ENCODE peak calls at places on chromosomes 7 and 10, in five cellular contexts. I, K, C, G and F are unnamed samples.

GRCh38 chr10:71344154-71344915 is 25.3 kb downstream of the SLC29A3 start:
- DNase-seq in I (no peak), K (no peak), C (no peak), G (no peak), F (no peak)

GRCh38 chr7:153522261-153522660 is 529.9 kb upstream of the DPP6 start:
- DNase-seq in I (no peak), K (no peak), C (no peak), G (no peak), F (no peak)

GRCh38 chr7:19069842-19070241 is 47.6 kb downstream of the TWIST1 start:
- DNase-seq in I (no peak), K (no peak), C (no peak), G (no peak), F (peak; percentile 29)

GRCh38 chr7:32532086-32532485 is 36.8 kb downstream of the AVL9 start:
- DNase-seq in I (no peak), K (no peak), C (no peak), G (no peak), F (no peak)

GRCh38 chr7:100865372-100865911 is 1.7 kb upstream of the TRIP6 start:
- DNase-seq in I (no peak), K (no peak), C (no peak), G (no peak), F (peak; percentile 99)

GRCh38 chr7:4879401-4880081 is 4.0 kb downstream of the RADIL start:
- DNase-seq in I (no peak), K (no peak), C (no peak), G (no peak), F (no peak)

GRCh38 chr7:132145466-132145865 is 430.8 kb downstream of the PLXNA4 start:
- DNase-seq in I (no peak), K (no peak), C (no peak), G (no peak), F (peak; percentile 96)

GRCh38 chr7:131723926-131724325 is 167.5 kb upstream of the PODXL start:
- DNase-seq in I (no peak), K (no peak), C (no peak), G (no peak), F (no peak)

GRCh38 chr7:34596887-34597286 is 61.1 kb upstream of the NPSR1 start:
- DNase-seq in I (no peak), K (peak; percentile 1), C (no peak), G (no peak), F (peak; percentile 56)

GRCh38 chr10:74382643-74383042 is 231.6 kb downstream of the ADK start:
- DNase-seq in I (no peak), K (no peak), C (no peak), G (no peak), F (no peak)

GRCh38 chr7:115047968-115048720 is 126.2 kb downstream of the MDFIC start:
- DNase-seq in I (no peak), K (no peak), C (no peak), G (no peak), F (peak; percentile 37)

GRCh38 chr10:24209421-24209770 is 458 bp downstream of the KIAA1217 start:
- DNase-seq in I (no peak), K (no peak), C (peak; percentile 77), G (no peak), F (peak; percentile 90)

GRCh38 chr10:122939819-122940543 is 14.0 kb downstream of the C10orf88 start:
- DNase-seq in I (no peak), K (no peak), C (no peak), G (no peak), F (no peak)

GRCh38 chr10:6098156-6098555 is 9.3 kb downstream of the RBM17 start:
- DNase-seq in I (no peak), K (no peak), C (no peak), G (no peak), F (no peak)

GRCh38 chr10:14601872-14602725 is 172.6 kb downstream of the FAM107B start:
- DNase-seq in I (no peak), K (no peak), C (peak; percentile 81), G (no peak), F (peak; percentile 87)

GRCh38 chr10:132167041-132167674 is 19.6 kb upstream of the DPYSL4 start:
- DNase-seq in I (no peak), K (no peak), C (no peak), G (no peak), F (no peak)

GRCh38 chr10:69860290-69860689 is 58.6 kb downstream of the COL13A1 start:
- DNase-seq in I (no peak), K (no peak), C (peak; percentile 21), G (no peak), F (no peak)

GRCh38 chr10:69677914-69678654 is 48.0 kb downstream of the FAM241B start:
- DNase-seq in I (no peak), K (no peak), C (no peak), G (no peak), F (no peak)

GRCh38 chr7:138838166-138838565 is 40.2 kb upstream of the ATP6V0A4 start:
- DNase-seq in I (no peak), K (no peak), C (no peak), G (no peak), F (no peak)

GRCh38 chr10:77309103-77310013 is 328.2 kb downstream of the KCNMA1 start:
- DNase-seq in I (no peak), K (no peak), C (no peak), G (no peak), F (no peak)

GRCh38 chr10:80518807-80519360 is 18.8 kb upstream of the SH2D4B start:
- DNase-seq in I (no peak), K (no peak), C (no peak), G (no peak), F (no peak)

GRCh38 chr10:100969175-100970075 is at the start of gene SEMA4G:
- DNase-seq in I (peak; percentile 35), K (no peak), C (peak; percentile 43), G (peak; percentile 33), F (peak; percentile 16)

GRCh38 chr10:96287392-96288105 is 16.2 kb upstream of the BLNK start:
- DNase-seq in I (no peak), K (peak; percentile 24), C (no peak), G (no peak), F (peak; percentile 78)